ENCODE peak calls at places on chromosomes 13 and 19, in six cellular contexts. Z, I, N, V, R and P are unnamed samples.

GRCh38 chr13:68350554-68350953 is 1120.4 kb upstream of the PCDH9 start:
- DNase-seq in Z (no peak), I (no peak), N (no peak), V (no peak), R (no peak), P (no peak)

GRCh38 chr19:33468361-33469170 is 53.0 kb downstream of the PEPD start:
- DNase-seq in Z (no peak), I (no peak), N (no peak), V (peak; percentile 68), R (peak; percentile 67), P (no peak)

GRCh38 chr19:57436392-57436791 is 1.3 kb downstream of the ZNF749 start:
- DNase-seq in Z (no peak), I (no peak), N (no peak), V (peak; percentile 41), R (no peak), P (no peak)

GRCh38 chr19:51145926-51146493 is 3.9 kb downstream of the SIGLEC7 start:
- DNase-seq in Z (no peak), I (no peak), N (no peak), V (no peak), R (no peak), P (no peak)

GRCh38 chr13:98325724-98326123 is 148.7 kb upstream of the RNF113B start:
- DNase-seq in Z (no peak), I (no peak), N (no peak), V (no peak), R (no peak), P (no peak)

GRCh38 chr13:113390874-113391497 is 27.1 kb upstream of the GRTP1 start:
- DNase-seq in Z (no peak), I (no peak), N (no peak), V (no peak), R (peak; percentile 26), P (no peak)

GRCh38 chr13:94711561-94712286 is 621 bp downstream of the SOX21 start:
- DNase-seq in Z (no peak), I (peak; percentile 47), N (peak; percentile 27), V (peak; percentile 82), R (peak; percentile 42), P (peak; percentile 61)

GRCh38 chr13:102225892-102226291 is 176.0 kb downstream of the FGF14 start:
- DNase-seq in Z (no peak), I (no peak), N (no peak), V (no peak), R (no peak), P (no peak)

GRCh38 chr13:43546821-43547220 is 240.0 kb downstream of the ENOX1 start:
- DNase-seq in Z (no peak), I (no peak), N (no peak), V (no peak), R (no peak), P (peak; percentile 81)

GRCh38 chr19:38527466-38528136 is 90.2 kb downstream of the MAP4K1 start:
- DNase-seq in Z (peak; percentile 78), I (peak; percentile 82), N (no peak), V (no peak), R (no peak), P (no peak)

GRCh38 chr19:53882391-53883050 is 524 bp downstream of the PRKCG start:
- DNase-seq in Z (no peak), I (no peak), N (no peak), V (peak; percentile 58), R (no peak), P (no peak)

GRCh38 chr19:46607441-46607841 is 6.3 kb downstream of the CALM3 start:
- DNase-seq in Z (no peak), I (no peak), N (no peak), V (no peak), R (no peak), P (no peak)

GRCh38 chr19:38155453-38155852 is 68.6 kb downstream of the DPF1 start:
- DNase-seq in Z (peak; percentile 47), I (peak; percentile 63), N (no peak), V (no peak), R (peak; percentile 20), P (peak; percentile 25)

GRCh38 chr19:55014714-55015113 is 23.4 kb downstream of the GP6 start:
- DNase-seq in Z (no peak), I (peak; percentile 9), N (peak; percentile 25), V (no peak), R (no peak), P (no peak)

GRCh38 chr19:29527500-29528328 is 1.9 kb downstream of the VSTM2B start:
- DNase-seq in Z (no peak), I (no peak), N (no peak), V (peak; percentile 88), R (no peak), P (no peak)

GRCh38 chr13:36282818-36283432 is 14.7 kb downstream of the CCDC169 start:
- DNase-seq in Z (peak; percentile 50), I (no peak), N (peak; percentile 60), V (peak; percentile 26), R (peak; percentile 39), P (peak; percentile 41)

GRCh38 chr13:112251930-112252585 is 124.1 kb upstream of the SPACA7 start:
- DNase-seq in Z (no peak), I (no peak), N (no peak), V (no peak), R (no peak), P (no peak)

GRCh38 chr19:38142176-38143035 is 81.6 kb downstream of the DPF1 start:
- DNase-seq in Z (peak; percentile 78), I (peak; percentile 76), N (peak; percentile 31), V (peak; percentile 91), R (peak; percentile 41), P (peak; percentile 83)

GRCh38 chr19:17339088-17339741 is 1.9 kb downstream of the GTPBP3 start:
- DNase-seq in Z (peak; percentile 79), I (peak; percentile 73), N (no peak), V (peak; percentile 70), R (no peak), P (no peak)

GRCh38 chr19:38975861-38976271 is 324 bp upstream of the FBXO17 start:
- DNase-seq in Z (no peak), I (no peak), N (no peak), V (peak; percentile 80), R (peak; percentile 49), P (peak; percentile 67)

GRCh38 chr13:33285420-33286124 is at the start of gene STARD13:
- DNase-seq in Z (no peak), I (peak; percentile 10), N (peak; percentile 96), V (peak; percentile 82), R (peak; percentile 98), P (peak; percentile 91)

GRCh38 chr19:11452814-11453335 is 17.4 kb downstream of the PRKCSH start:
- DNase-seq in Z (no peak), I (peak; percentile 9), N (no peak), V (peak; percentile 65), R (no peak), P (no peak)

GRCh38 chr19:11450570-11451326 is 15.3 kb downstream of the PRKCSH start:
- DNase-seq in Z (no peak), I (peak; percentile 9), N (no peak), V (peak; percentile 59), R (no peak), P (no peak)

GRCh38 chr19:11451327-11451941 is 16.0 kb downstream of the PRKCSH start:
- DNase-seq in Z (peak; percentile 40), I (peak; percentile 16), N (no peak), V (peak; percentile 64), R (no peak), P (no peak)

GRCh38 chr19:11453468-11454341 is 18.3 kb downstream of the PRKCSH start:
- DNase-seq in Z (peak; percentile 76), I (peak; percentile 70), N (no peak), V (peak; percentile 90), R (no peak), P (peak; percentile 63)

DNA sequence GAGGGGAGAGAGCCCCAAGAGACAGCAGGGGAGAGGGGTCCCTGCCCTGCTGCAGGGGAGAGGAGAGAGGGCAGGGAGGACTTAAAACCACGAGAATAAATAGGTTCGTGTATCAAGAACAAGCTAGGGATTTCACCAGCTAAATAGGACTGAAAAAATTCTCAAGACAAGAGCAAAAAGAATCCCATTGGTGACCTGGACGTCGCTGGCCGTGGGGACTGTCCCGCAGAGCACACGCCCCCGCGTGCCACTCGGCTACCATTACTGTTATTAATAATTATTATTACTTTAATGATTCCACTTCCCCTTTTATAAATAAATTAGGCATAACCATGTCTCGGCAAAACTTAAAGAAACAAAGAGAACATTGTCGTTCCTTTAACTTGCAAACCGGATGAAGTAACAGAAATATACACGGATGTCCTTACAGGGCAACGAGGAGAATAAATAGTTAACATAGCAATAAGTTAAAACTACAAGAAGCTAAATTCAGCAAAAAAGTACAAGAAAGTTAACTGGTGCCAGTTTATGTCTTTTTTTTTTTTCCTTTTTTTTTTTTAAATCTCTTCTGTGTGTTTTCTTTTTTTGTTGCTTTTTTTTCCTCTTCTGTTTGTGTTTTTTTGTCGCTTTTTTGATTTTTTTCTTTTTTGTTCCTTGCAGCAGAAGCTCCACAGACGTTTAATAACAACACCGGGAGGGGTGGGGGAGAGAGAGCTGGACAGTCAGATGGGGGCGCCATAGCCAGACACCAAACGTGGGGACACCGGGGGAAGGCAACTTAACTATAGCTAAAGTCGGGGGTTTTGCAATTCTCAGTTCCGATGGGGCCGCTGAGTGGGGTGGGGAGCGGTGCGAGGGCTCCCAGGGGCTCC is 16.7 kb downstream of the PRKCSH start:
- DNase-seq in Z (peak; percentile 64), I (peak; percentile 42), N (no peak), V (peak; percentile 82), R (no peak), P (peak; percentile 45)
- H3K4me2 ChIP-seq in Z (peak overlapping the region; percentile 63), I (no peak overlapping the region), N (no peak overlapping the region), V (peak overlapping the region; percentile 67), R (no peak overlapping the region), P (peak overlapping the region; percentile 67)

DNA sequence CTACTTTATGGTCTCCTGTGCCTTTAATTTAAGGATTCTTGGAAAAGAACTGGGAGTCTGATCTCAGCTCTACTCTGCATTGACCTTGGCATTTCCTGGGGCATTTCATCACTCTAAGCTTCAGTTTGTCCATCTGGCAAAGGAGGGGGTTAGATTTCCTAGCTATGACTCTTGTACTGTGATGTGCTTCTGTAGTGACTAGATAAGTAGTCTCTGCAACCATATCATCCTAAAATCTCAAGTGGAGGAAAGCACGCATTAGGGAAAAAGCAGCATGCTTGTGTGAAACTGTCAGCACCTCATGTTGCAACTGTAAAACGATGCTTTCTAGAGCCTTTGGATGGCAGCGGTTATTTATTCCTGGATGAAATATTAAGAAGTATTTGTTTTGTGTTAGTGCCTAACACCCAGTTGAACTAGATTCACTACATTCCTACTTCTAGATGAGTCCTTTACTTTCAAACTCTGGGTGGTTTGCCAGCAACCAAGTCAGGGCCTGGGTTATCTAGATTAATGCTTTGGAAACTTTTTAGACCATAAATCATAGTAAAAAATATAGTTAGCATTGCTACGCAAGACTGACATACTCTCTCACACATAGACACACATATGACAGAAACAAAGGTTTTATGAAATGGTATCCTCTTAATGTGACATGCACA is 6.8 kb downstream of the WDFY2 start:
- DNase-seq in Z (no peak), I (peak; percentile 10), N (peak; percentile 68), V (peak; percentile 87), R (peak; percentile 80), P (no peak)
- H2AFZ ChIP-seq in Z (no peak overlapping the region), I (peak overlapping the region; percentile 55), N (no peak overlapping the region), V (no peak overlapping the region), R (no peak overlapping the region), P (no peak overlapping the region)

GRCh38 chr19:40542197-40542859 is 34.3 kb upstream of the SHKBP1 start:
- DNase-seq in Z (peak; percentile 35), I (no peak), N (no peak), V (peak; percentile 87), R (peak; percentile 25), P (no peak)
- H3K4me2 ChIP-seq in Z (no peak overlapping the region), I (no peak overlapping the region), N (no peak overlapping the region), V (no peak overlapping the region), R (no peak overlapping the region), P (no peak overlapping the region)

DNA sequence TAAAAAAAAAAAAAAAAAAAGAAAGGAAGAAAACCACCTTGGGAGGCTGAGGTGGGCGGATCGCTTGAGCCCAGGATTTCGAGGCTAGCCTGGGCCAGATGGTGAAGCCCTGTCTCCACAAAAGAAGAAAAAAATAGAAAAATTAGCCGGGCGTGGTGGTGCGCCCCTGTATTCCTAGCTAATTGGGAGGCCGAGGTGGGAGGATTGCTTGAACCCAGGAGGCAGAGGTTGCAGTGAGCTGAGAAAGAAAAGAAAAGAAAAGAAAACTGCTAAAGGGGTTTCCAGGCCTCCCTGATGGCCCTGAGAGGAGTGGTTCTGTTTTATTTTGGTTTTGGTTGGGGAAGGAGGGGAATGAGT is 723 bp downstream of the ZNF473 start:
- DNase-seq in Z (no peak), I (no peak), N (no peak), V (no peak), R (no peak), P (no peak)
- H2AFZ ChIP-seq in Z (no peak overlapping the region), I (no peak overlapping the region), N (no peak overlapping the region), V (no peak overlapping the region), R (no peak overlapping the region), P (no peak overlapping the region)